ENCODE peak calls at places on chromosomes 2 and 18, in ten cellular contexts. U is cardiac muscle cell; Z is GM04504; G is A549; H is head of caudate nucleus; P is iris pigment epithelial cell; W is activated B cell treated with CpG ODN at 0.5 μM for 24 hours; K is stimulated activated CD4-positive, alpha-beta T cell treated with anti-CD3 and anti-CD28 coated beads, Interleukin-4, amount 100 ng/mL, for 4 hours; N is aorta; X is RWPE1. S is an unnamed sample.

GRCh38 chr2:123908522-123908921 is 116.6 kb upstream of the CNTNAP5 start:
- DNase-seq in W (no peak), G (no peak), P (no peak), X (no peak), Z (no peak), K (no peak), H (no peak), N (no peak), U (no peak), S (no peak)

GRCh38 chr2:42653908-42654445 is 85.5 kb downstream of the MTA3 start:
- DNase-seq in X (no peak), P (no peak), Z (no peak), G (no peak), U (no peak), K (no peak), W (no peak), H (no peak), N (no peak), S (no peak)

GRCh38 chr2:54106631-54107454 is 8.6 kb upstream of the ACYP2 start:
- DNase-seq in H (peak; percentile 82), K (peak; percentile 39), X (peak; percentile 52), P (peak; percentile 68), U (peak; percentile 50), W (no peak), N (no peak), G (peak; percentile 72), Z (no peak), S (no peak)

GRCh38 chr2:31694444-31694843 is 113.7 kb upstream of the SRD5A2 start:
- DNase-seq in Z (no peak), X (no peak), H (no peak), G (peak; percentile 57), N (no peak), K (no peak), W (no peak), U (no peak), P (peak; percentile 4), S (no peak)

GRCh38 chr2:172826522-172826921 is 90.9 kb downstream of the RAPGEF4 start:
- DNase-seq in P (peak; percentile 49), U (no peak), H (no peak), G (no peak), X (no peak), N (no peak), K (no peak), Z (no peak), W (no peak), S (no peak)

GRCh38 chr18:24189007-24189528 is 50.2 kb downstream of the CABYR start:
- DNase-seq in U (no peak), Z (no peak), N (no peak), P (peak; percentile 69), W (no peak), K (no peak), X (no peak), H (no peak), G (no peak), S (no peak)

GRCh38 chr18:58386780-58387179 is 242.1 kb downstream of the ALPK2 start:
- DNase-seq in G (no peak), K (no peak), X (no peak), P (no peak), Z (no peak), U (no peak), H (peak; percentile 71), N (no peak), W (no peak), S (no peak)

GRCh38 chr2:142918624-142919023 is 41.2 kb downstream of the KYNU start:
- DNase-seq in X (no peak), H (no peak), U (no peak), Z (no peak), W (no peak), N (no peak), P (peak; percentile 20), K (no peak), G (no peak), S (no peak)

GRCh38 chr18:29378739-29379138 is 1201.8 kb upstream of the CDH2 start:
- DNase-seq in P (no peak), G (no peak), N (no peak), K (no peak), W (no peak), Z (no peak), U (no peak), X (no peak), H (no peak), S (no peak)

GRCh38 chr2:129229830-129230441 is 749.5 kb upstream of the RAB6C start:
- DNase-seq in Z (no peak), K (no peak), U (no peak), G (no peak), X (no peak), P (no peak), N (no peak), H (no peak), W (no peak), S (no peak)

GRCh38 chr2:231394201-231395141 is 1.0 kb upstream of the B3GNT7 start:
- DNase-seq in H (no peak), U (no peak), G (peak; percentile 34), W (peak; percentile 55), K (no peak), X (no peak), Z (no peak), P (no peak), N (no peak), S (peak; percentile 85)

S was measured in ELF-1.